ENCODE peak calls at places on chromosomes 2 and 18, in six cellular contexts. Z is astrocyte, W is Karpas-422, X is neural progenitor cell, L is fibroblast of lung, U is hepatocyte. M is an unnamed sample.

GRCh38 chr2:72996152-72996502 is 75.4 kb downstream of the SFXN5 start:
- DNase-seq in Z (no peak), W (no peak), X (no peak), L (no peak), U (peak; percentile 2), M (no peak)

GRCh38 chr2:42984081-42984480 is 191.7 kb upstream of the HAAO start:
- DNase-seq in Z (no peak), W (no peak), X (peak; percentile 84), L (no peak), U (no peak), M (no peak)

GRCh38 chr2:204977914-204978313 is 432.6 kb downstream of the PARD3B start:
- DNase-seq in Z (no peak), W (no peak), X (peak; percentile 69), L (no peak), U (no peak), M (no peak)

GRCh38 chr2:120887844-120888243 is 152.2 kb downstream of the GLI2 start:
- DNase-seq in Z (no peak), W (no peak), X (no peak), L (no peak), U (no peak), M (no peak)

GRCh38 chr2:200788129-200788718 is 23.5 kb upstream of the BZW1 start:
- DNase-seq in Z (peak; percentile 60), W (no peak), X (no peak), L (peak; percentile 50), U (no peak), M (no peak)

GRCh38 chr2:20507166-20507692 is 60.4 kb downstream of the RHOB start:
- DNase-seq in Z (peak; percentile 60), W (peak; percentile 80), X (no peak), L (peak; percentile 35), U (no peak), M (peak; percentile 33)

GRCh38 chr2:201357216-201357615 is at the start of gene FLACC1:
- DNase-seq in Z (peak; percentile 59), W (peak; percentile 74), X (peak; percentile 65), L (peak; percentile 88), U (peak; percentile 69), M (peak; percentile 9)

GRCh38 chr2:85257359-85258193 is 70.2 kb downstream of the TGOLN2 start:
- DNase-seq in Z (no peak), W (no peak), X (no peak), L (no peak), U (no peak), M (no peak)

GRCh38 chr2:108637304-108637669 is 82.0 kb upstream of the RANBP2 start:
- DNase-seq in Z (peak; percentile 97), W (no peak), X (no peak), L (peak; percentile 84), U (peak; percentile 73), M (no peak)

GRCh38 chr2:112674229-112674628 is 28.5 kb downstream of the SLC20A1 start:
- DNase-seq in Z (no peak), W (no peak), X (no peak), L (peak; percentile 39), U (no peak), M (no peak)

GRCh38 chr2:12170151-12170550 is 423.7 kb downstream of the LPIN1 start:
- DNase-seq in Z (no peak), W (no peak), X (no peak), L (no peak), U (no peak), M (no peak)

GRCh38 chr18:59715966-59716369 is 18.7 kb upstream of the CCBE1 start:
- DNase-seq in Z (peak; percentile 97), W (no peak), X (no peak), L (peak; percentile 87), U (no peak), M (no peak)

GRCh38 chr18:37084912-37085311 is 256.0 kb downstream of the KIAA1328 start:
- DNase-seq in Z (no peak), W (no peak), X (peak; percentile 1), L (no peak), U (no peak), M (no peak)

GRCh38 chr2:177625744-177626655 is 233.4 kb downstream of the AGPS start:
- DNase-seq in Z (no peak), W (peak; percentile 71), X (no peak), L (no peak), U (no peak), M (peak; percentile 70)

GRCh38 chr2:96687266-96687665 is 44.7 kb downstream of the FER1L5 start:
- DNase-seq in Z (no peak), W (no peak), X (no peak), L (no peak), U (no peak), M (no peak)

GRCh38 chr18:52536039-52536438 is 196.0 kb downstream of the DCC start:
- DNase-seq in Z (no peak), W (no peak), X (no peak), L (no peak), U (no peak), M (no peak)

GRCh38 chr2:142041105-142041504 is 89.7 kb downstream of the LRP1B start:
- DNase-seq in Z (peak; percentile 82), W (no peak), X (no peak), L (peak; percentile 8), U (no peak), M (no peak)

GRCh38 chr2:128451084-128451483 is 132.4 kb upstream of the HS6ST1 start:
- DNase-seq in Z (no peak), W (no peak), X (peak; percentile 0), L (no peak), U (no peak), M (no peak)
- H2AFZ ChIP-seq in Z (no peak overlapping the region), W (no peak overlapping the region), X (no peak overlapping the region), L (no peak overlapping the region), U (no peak overlapping the region), M (no peak overlapping the region)

GRCh38 chr2:236547725-236548124 is 21.9 kb upstream of the ACKR3 start:
- DNase-seq in Z (no peak), W (no peak), X (no peak), L (no peak), U (no peak), M (no peak)
- H3K4me1 ChIP-seq in Z (no peaks in the 10 kb centered on the region), W (peaks cover 15% of the 10 kb centered on the region), X (peaks cover 11% of the 10 kb centered on the region), L (no peaks in the 10 kb centered on the region), U (peaks cover 2% of the 10 kb centered on the region), M (peaks cover 57% of the 10 kb centered on the region)

DNA sequence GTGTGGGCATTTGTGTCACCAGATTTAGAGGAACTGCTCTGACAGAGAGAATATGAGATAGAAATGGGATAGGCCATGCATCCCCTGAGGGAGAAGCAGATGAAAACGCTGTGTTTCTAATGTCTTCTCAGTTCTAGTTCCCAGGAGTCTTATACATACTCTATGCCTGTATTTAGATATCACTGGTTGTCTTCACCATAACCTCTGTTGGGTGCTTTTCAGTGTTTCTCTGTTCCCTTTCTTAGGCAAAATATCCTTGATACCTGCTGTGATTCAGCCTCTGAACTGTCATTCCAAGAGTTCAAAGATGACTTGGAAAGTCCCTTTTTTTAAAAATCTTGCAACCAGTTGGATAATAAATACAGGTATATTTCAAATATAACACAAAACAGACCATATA is 246.8 kb upstream of the SLC39A10 start:
- DNase-seq in Z (no peak), W (no peak), X (no peak), L (no peak), U (no peak), M (no peak)
- H2AFZ ChIP-seq in Z (no peak overlapping the region), W (no peak overlapping the region), X (no peak overlapping the region), L (no peak overlapping the region), U (no peak overlapping the region), M (peak overlapping the region; percentile 40)

GRCh38 chr2:191171708-191172355 is 21.0 kb upstream of the STAT4 start:
- DNase-seq in Z (peak; percentile 97), W (no peak), X (peak; percentile 24), L (peak; percentile 90), U (peak; percentile 26), M (no peak)

GRCh38 chr2:191169456-191170300 is 18.9 kb upstream of the STAT4 start:
- DNase-seq in Z (no peak), W (no peak), X (no peak), L (no peak), U (no peak), M (no peak)

GRCh38 chr2:191170773-191171172 is 20.0 kb upstream of the STAT4 start:
- DNase-seq in Z (no peak), W (no peak), X (no peak), L (no peak), U (no peak), M (no peak)

GRCh38 chr2:191170301-191170636 is 19.5 kb upstream of the STAT4 start:
- DNase-seq in Z (no peak), W (no peak), X (no peak), L (no peak), U (no peak), M (no peak)

DNA sequence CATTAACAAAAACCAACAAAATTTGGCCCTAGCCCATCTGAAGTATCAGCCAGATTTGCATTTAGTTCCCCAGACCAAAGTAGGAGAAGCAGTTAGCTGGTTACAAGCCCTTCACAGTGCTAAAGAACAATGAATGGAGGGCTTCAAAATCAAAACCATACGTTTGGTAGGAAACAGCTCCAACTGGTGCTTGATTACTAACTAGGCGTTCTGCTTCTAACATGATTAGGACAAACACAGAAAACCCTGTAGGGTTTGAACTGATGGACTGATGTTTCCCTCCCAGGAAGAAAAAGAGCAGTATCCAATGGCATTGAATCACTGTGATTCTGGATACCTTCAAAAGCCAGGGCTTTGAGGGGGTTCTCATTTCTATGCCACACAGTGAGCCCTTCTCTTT is 20.5 kb upstream of the STAT4 start:
- DNase-seq in Z (no peak), W (no peak), X (no peak), L (no peak), U (no peak), M (no peak)
- H3K4me1 ChIP-seq in Z (peaks cover 30% of the 10 kb centered on the region), W (peaks cover 7% of the 10 kb centered on the region), X (peaks cover 14% of the 10 kb centered on the region), L (peaks cover 35% of the 10 kb centered on the region), U (peaks cover 26% of the 10 kb centered on the region), M (no peaks in the 10 kb centered on the region)

DNA sequence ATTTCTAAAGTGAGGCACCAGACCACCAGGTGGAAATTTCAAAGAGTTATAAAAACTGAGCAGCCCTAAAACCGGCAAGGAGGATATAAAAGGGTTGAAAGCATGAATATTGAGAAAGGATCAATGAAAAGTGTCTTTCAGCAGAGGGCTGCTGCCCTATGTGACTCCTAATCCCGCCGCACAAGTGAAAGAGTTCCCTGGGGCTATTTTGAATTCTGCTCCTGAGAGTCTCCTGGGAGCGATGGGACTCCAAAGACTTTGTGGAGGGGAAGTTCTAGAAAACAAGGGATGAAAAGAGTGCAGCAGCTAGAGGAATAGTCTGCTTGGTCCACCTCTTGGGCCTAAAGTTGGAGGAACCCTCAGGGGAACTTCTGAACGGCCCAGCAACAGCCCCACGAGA is 205.2 kb downstream of the SP3 start:
- DNase-seq in Z (no peak), W (no peak), X (no peak), L (no peak), U (no peak), M (no peak)
- H2AFZ ChIP-seq in Z (no peak overlapping the region), W (no peak overlapping the region), X (peak overlapping the region; percentile 63), L (no peak overlapping the region), U (no peak overlapping the region), M (no peak overlapping the region)

GRCh38 chr18:77113361-77114069 is 19.1 kb downstream of the MBP start:
- DNase-seq in Z (no peak), W (no peak), X (no peak), L (no peak), U (no peak), M (no peak)
- H3K4me1 ChIP-seq in Z (peaks cover 18% of the 10 kb centered on the region), W (peaks cover 27% of the 10 kb centered on the region), X (peaks cover 2% of the 10 kb centered on the region), L (peaks cover 13% of the 10 kb centered on the region), U (peaks cover 32% of the 10 kb centered on the region), M (peaks cover 12% of the 10 kb centered on the region)